ENCODE peak calls at places on chromosomes 16 and 17, in five cellular contexts. C, L, D, R and V are unnamed samples.

GRCh38 chr17:4375039-4375748 is 8.7 kb upstream of the UBE2G1 start:
- DNase-seq in L (no peak), R (peak; percentile 38), C (no peak), D (no peak), V (no peak)

GRCh38 chr16:71769222-71769621 is 39.4 kb downstream of the AP1G1 start:
- DNase-seq in C (no peak), R (no peak), D (no peak), L (no peak), V (no peak)

GRCh38 chr17:42865638-42866094 is 14.7 kb downstream of the AOC3 start:
- DNase-seq in C (no peak), L (no peak), D (no peak), R (no peak), V (no peak)

GRCh38 chr17:31549121-31549524 is 157.6 kb downstream of the RAB11FIP4 start:
- DNase-seq in C (peak; percentile 34), L (peak; percentile 66), D (no peak), R (no peak), V (no peak)

GRCh38 chr17:38761612-38762011 is 9.1 kb downstream of the PSMB3 start:
- DNase-seq in L (peak; percentile 85), C (no peak), D (no peak), R (no peak), V (no peak)

GRCh38 chr16:19168173-19169080 is at the start of gene SYT17:
- DNase-seq in D (peak; percentile 23), C (peak; percentile 51), R (no peak), L (peak; percentile 77), V (no peak)

GRCh38 chr17:48728232-48729231 is at the start of gene HOXB13:
- DNase-seq in R (no peak), D (no peak), C (no peak), L (peak; percentile 57), V (no peak)

GRCh38 chr16:85238233-85238647 is 126.0 kb upstream of the CIBAR2 start:
- DNase-seq in R (no peak), L (no peak), C (peak; percentile 26), D (no peak), V (peak; percentile 34)

GRCh38 chr16:23433261-23433920 is 19.6 kb downstream of the COG7 start:
- DNase-seq in L (no peak), C (no peak), R (no peak), D (no peak), V (no peak)

GRCh38 chr17:39022961-39023360 is 55.8 kb upstream of the FBXO47 start:
- DNase-seq in D (no peak), L (no peak), R (no peak), C (no peak), V (no peak)

GRCh38 chr17:49575524-49576120 is at the start of gene NXPH3:
- DNase-seq in L (peak; percentile 76), D (peak; percentile 68), C (peak; percentile 19), R (peak; percentile 39), V (no peak)

GRCh38 chr16:86823895-86824671 is 245.7 kb downstream of the FOXL1 start:
- DNase-seq in C (no peak), R (no peak), D (no peak), L (no peak), V (no peak)

GRCh38 chr16:19844945-19845641 is 39.6 kb downstream of the GPRC5B start:
- DNase-seq in R (no peak), D (no peak), L (no peak), C (peak; percentile 57), V (peak; percentile 41)

GRCh38 chr17:56752263-56752662 is 81.5 kb downstream of the C17orf67 start:
- DNase-seq in C (no peak), L (peak; percentile 20), D (no peak), R (no peak), V (no peak)

GRCh38 chr16:19382084-19382801 is 35.4 kb upstream of the TMC5 start:
- DNase-seq in L (no peak), R (no peak), C (no peak), D (no peak), V (no peak)

GRCh38 chr17:4607773-4608187 is 23.5 kb downstream of the SMTNL2 start:
- DNase-seq in L (no peak), C (peak; percentile 51), D (no peak), R (no peak), V (no peak)

GRCh38 chr17:68909066-68909465 is 46.1 kb downstream of the ABCA8 start:
- DNase-seq in L (no peak), D (no peak), C (peak; percentile 54), R (no peak), V (no peak)

GRCh38 chr17:42748906-42749798 is 4.3 kb upstream of the EZH1 start:
- DNase-seq in R (no peak), L (no peak), D (no peak), C (no peak), V (no peak)

GRCh38 chr17:28395426-28395825 is 10.6 kb downstream of the SLC46A1 start:
- DNase-seq in L (no peak), D (no peak), C (no peak), R (no peak), V (no peak)

GRCh38 chr17:40218740-40219072 is 398 bp upstream of the WIPF2 start:
- DNase-seq in D (peak; percentile 33), R (peak; percentile 70), C (peak; percentile 83), L (peak; percentile 86), V (peak; percentile 76)

GRCh38 chr16:12144355-12144754 is 167.8 kb downstream of the SNX29 start:
- DNase-seq in R (no peak), C (no peak), L (no peak), D (no peak), V (no peak)

GRCh38 chr16:46813611-46814010 is 17.4 kb downstream of the C16orf87 start:
- DNase-seq in R (no peak), C (no peak), D (no peak), L (peak; percentile 3), V (no peak)

GRCh38 chr16:83023640-83024039 is 396.9 kb downstream of the CDH13 start:
- DNase-seq in C (no peak), D (no peak), L (no peak), R (no peak), V (no peak)

GRCh38 chr17:77107506-77108433 is 33.0 kb upstream of the SEC14L1 start:
- DNase-seq in R (peak; percentile 32), C (no peak), D (no peak), L (no peak), V (no peak)

GRCh38 chr16:48559462-48560211 is 50.3 kb downstream of the N4BP1 start:
- DNase-seq in R (no peak), D (no peak), C (no peak), L (no peak), V (no peak)

GRCh38 chr17:7656958-7657715 is 6.4 kb downstream of the ATP1B2 start:
- DNase-seq in R (no peak), C (peak; percentile 69), L (peak; percentile 87), D (no peak), V (no peak)

GRCh38 chr17:60526726-60527125 is 684 bp upstream of the APPBP2 start:
- DNase-seq in C (no peak), D (no peak), L (peak; percentile 12), R (no peak), V (no peak)

GRCh38 chr17:3497101-3497500 is 21.3 kb downstream of the ASPA start:
- DNase-seq in L (no peak), D (no peak), C (no peak), R (no peak), V (no peak)

GRCh38 chr17:6086603-6087400 is 16.6 kb downstream of the WSCD1 start:
- DNase-seq in L (no peak), R (no peak), C (no peak), D (no peak), V (no peak)

GRCh38 chr17:10013360-10014112 is 108.5 kb upstream of the RCVRN start:
- DNase-seq in C (no peak), R (no peak), D (no peak), L (peak; percentile 42), V (no peak)

GRCh38 chr17:40178660-40179059 is 1.4 kb downstream of the RAPGEFL1 start:
- DNase-seq in D (no peak), L (no peak), R (no peak), C (no peak), V (no peak)

GRCh38 chr17:46797131-46797530 is 21.4 kb downstream of the WNT3 start:
- DNase-seq in L (no peak), C (no peak), R (no peak), D (no peak), V (no peak)

GRCh38 chr16:13594798-13595197 is 325.2 kb upstream of the ERCC4 start:
- DNase-seq in R (no peak), C (no peak), L (no peak), D (no peak), V (no peak)

GRCh38 chr17:2982854-2983636 is 80.4 kb downstream of the OR1D5 start:
- DNase-seq in R (no peak), D (no peak), C (peak; percentile 79), L (no peak), V (peak; percentile 82)

GRCh38 chr16:2964416-2965223 is 545 bp downstream of the KREMEN2 start:
- DNase-seq in D (peak; percentile 69), L (peak; percentile 97), C (no peak), R (no peak), V (no peak)

GRCh38 chr17:4544656-4545216 is 10.4 kb downstream of the MYBBP1A start:
- DNase-seq in L (no peak), D (no peak), C (no peak), R (no peak), V (peak; percentile 34)

GRCh38 chr17:78428025-78428575 is 49.7 kb downstream of the PGS1 start:
- DNase-seq in D (no peak), L (no peak), R (no peak), C (no peak), V (no peak)

GRCh38 chr16:2458887-2459646 is 842 bp upstream of the TEDC2 start:
- DNase-seq in D (no peak), L (peak; percentile 60), R (no peak), C (no peak), V (no peak)

GRCh38 chr17:65170839-65171238 is 33.7 kb downstream of the RGS9 start:
- DNase-seq in C (no peak), L (no peak), R (no peak), D (no peak), V (no peak)